ENCODE peak calls at places on chromosomes 3 and 15, in seven cellular contexts. W is NCI-H510A treated with DMSO at 0.1 percent for 48 hours; U is neuronal stem cell; V is cardiac muscle cell; Y is fibroblast of lung; M is left ventricle myocardium superior; Z is stimulated activated CD4-positive, alpha-beta T cell treated with anti-CD3 and anti-CD28 coated beads, Interleukin-12 subunit alpha, Interleukin-12 subunit beta, amount 100 ng/mL, for 24 hours. K is an unnamed sample.

GRCh38 chr3:44989636-44990373 is 13.8 kb downstream of the EXOSC7 start:
- DNase-seq in W (no peak), U (no peak), V (no peak), Y (no peak), M (no peak), Z (no peak), K (no peak)

GRCh38 chr15:39365161-39365560 is 215.7 kb upstream of the THBS1 start:
- DNase-seq in W (no peak), U (no peak), V (no peak), Y (no peak), M (no peak), Z (no peak), K (no peak)

GRCh38 chr3:113240841-113241240 is 29.5 kb downstream of the BOC start:
- DNase-seq in W (no peak), U (no peak), V (no peak), Y (no peak), M (no peak), Z (no peak), K (no peak)

GRCh38 chr15:41180206-41180789 is 50.3 kb downstream of the EXD1 start:
- DNase-seq in W (no peak), U (no peak), V (no peak), Y (peak; percentile 19), M (no peak), Z (no peak), K (no peak)

GRCh38 chr3:188091746-188092145 is 62.2 kb upstream of the LPP start:
- DNase-seq in W (no peak), U (no peak), V (no peak), Y (no peak), M (no peak), Z (no peak), K (no peak)

GRCh38 chr3:57158813-57159678 is 6.1 kb downstream of the IL17RD start:
- DNase-seq in W (no peak), U (no peak), V (no peak), Y (no peak), M (no peak), Z (no peak), K (no peak)

GRCh38 chr3:19029837-19030835 is 118.2 kb upstream of the KCNH8 start:
- DNase-seq in W (no peak), U (no peak), V (no peak), Y (no peak), M (no peak), Z (no peak), K (no peak)

GRCh38 chr3:88282519-88283241 is 132.9 kb downstream of the C3orf38 start:
- DNase-seq in W (no peak), U (no peak), V (no peak), Y (no peak), M (no peak), Z (no peak), K (no peak)

GRCh38 chr15:84780492-84780891 is 32.1 kb downstream of the ZNF592 start:
- DNase-seq in W (no peak), U (no peak), V (no peak), Y (no peak), M (no peak), Z (no peak), K (no peak)

GRCh38 chr15:64630403-64631107 is 144.8 kb downstream of the RBPMS2 start:
- DNase-seq in W (no peak), U (no peak), V (no peak), Y (peak; percentile 63), M (no peak), Z (no peak), K (peak; percentile 57)

GRCh38 chr3:160987982-160988964 is 116.9 kb downstream of the B3GALNT1 start:
- DNase-seq in W (no peak), U (no peak), V (peak; percentile 20), Y (no peak), M (no peak), Z (no peak), K (no peak)

GRCh38 chr3:184133840-184134745 is 1.1 kb upstream of the EIF2B5 start:
- DNase-seq in W (peak; percentile 82), U (peak; percentile 59), V (peak; percentile 90), Y (peak; percentile 84), M (peak; percentile 90), Z (peak; percentile 70), K (peak; percentile 62)

GRCh38 chr3:15038306-15038705 is 26.8 kb downstream of the MRPS25 start:
- DNase-seq in W (no peak), U (no peak), V (no peak), Y (no peak), M (no peak), Z (no peak), K (no peak)

GRCh38 chr3:120506828-120507774 is 56.3 kb upstream of the FSTL1 start:
- DNase-seq in W (peak; percentile 9), U (peak; percentile 15), V (peak; percentile 53), Y (peak; percentile 63), M (no peak), Z (no peak), K (peak; percentile 9)

GRCh38 chr3:188220988-188221818 is 67.2 kb downstream of the LPP start:
- DNase-seq in W (no peak), U (no peak), V (no peak), Y (peak; percentile 72), M (peak; percentile 47), Z (no peak), K (no peak)

GRCh38 chr3:139353920-139354556 is 10.2 kb downstream of the MRPS22 start:
- DNase-seq in W (peak; percentile 9), U (no peak), V (peak; percentile 56), Y (peak; percentile 69), M (no peak), Z (no peak), K (peak; percentile 60)

GRCh38 chr3:120462409-120462959 is 11.7 kb upstream of the FSTL1 start:
- DNase-seq in W (no peak), U (no peak), V (no peak), Y (no peak), M (no peak), Z (no peak), K (no peak)

GRCh38 chr3:112709929-112710328 is 69.0 kb upstream of the CCDC80 start:
- DNase-seq in W (no peak), U (no peak), V (no peak), Y (no peak), M (no peak), Z (no peak), K (no peak)

GRCh38 chr3:124372784-124373183 is 357.5 kb upstream of the UMPS start:
- DNase-seq in W (no peak), U (no peak), V (no peak), Y (no peak), M (no peak), Z (no peak), K (no peak)

GRCh38 chr3:46138571-46138970 is 69.5 kb downstream of the CCR1 start:
- DNase-seq in W (no peak), U (no peak), V (no peak), Y (no peak), M (no peak), Z (no peak), K (no peak)

GRCh38 chr15:89116404-89116803 is 28.1 kb downstream of the ABHD2 start:
- DNase-seq in W (peak; percentile 94), U (no peak), V (peak; percentile 53), Y (no peak), M (no peak), Z (no peak), K (no peak)

GRCh38 chr3:97820780-97821179 is 1.0 kb upstream of the CRYBG3 start:
- DNase-seq in W (no peak), U (no peak), V (no peak), Y (no peak), M (no peak), Z (no peak), K (no peak)

GRCh38 chr3:17360991-17361390 is 381.4 kb downstream of the TBC1D5 start:
- DNase-seq in W (no peak), U (no peak), V (no peak), Y (peak; percentile 21), M (no peak), Z (no peak), K (no peak)

GRCh38 chr3:150384517-150385212 is 23.4 kb upstream of the TSC22D2 start:
- DNase-seq in W (peak; percentile 84), U (peak; percentile 21), V (peak; percentile 55), Y (peak; percentile 58), M (no peak), Z (peak; percentile 27), K (peak; percentile 81)

K was measured in K562.